ENCODE peak calls at places on chromosomes 5 and 9, in four cellular contexts. D is trophoblast cell; I is SJSA1; L is naive thymus-derived CD4-positive, alpha-beta T cell. F is an unnamed sample. For H3K36me3, the result is how much of the 10 kb centered on the place peaks cover.

GRCh38 chr9:2024888-2025781 is 10.0 kb downstream of the SMARCA2 start:
- DNase-seq in D (no peak), I (no peak), L (no peak), F (no peak)

GRCh38 chr5:61675015-61675692 is 343.1 kb downstream of the ZSWIM6 start:
- DNase-seq in D (no peak), I (no peak), L (no peak), F (no peak)

GRCh38 chr5:150766265-150766664 is 7.4 kb upstream of the DCTN4 start:
- DNase-seq in D (no peak), I (no peak), L (no peak), F (no peak)

GRCh38 chr9:137138058-137138697 is 776 bp upstream of the GRIN1 start:
- DNase-seq in D (no peak), I (peak), L (no peak), F (no peak)

GRCh38 chr5:115396079-115396478 is 99.6 kb upstream of the CCDC112 start:
- DNase-seq in D (peak), I (no peak), L (no peak), F (no peak)

GRCh38 chr5:151184316-151185042 is 26.9 kb upstream of the ANXA6 start:
- DNase-seq in D (no peak), I (peak), L (no peak), F (no peak)

GRCh38 chr5:119397518-119398380 is 41.9 kb downstream of the TNFAIP8 start:
- DNase-seq in D (peak), I (no peak), L (no peak), F (no peak)

GRCh38 chr5:174935854-174936474 is 211.6 kb downstream of the MSX2 start:
- DNase-seq in D (peak), I (peak), L (peak), F (peak)

GRCh38 chr9:125966959-125967711 is 220.0 kb downstream of the PBX3 start:
- DNase-seq in D (no peak), I (no peak), L (no peak), F (no peak)

GRCh38 chr5:110255194-110255593 is 471.3 kb downstream of the TMEM232 start:
- DNase-seq in D (no peak), I (no peak), L (no peak), F (no peak)

GRCh38 chr5:90866333-90866732 is 307.7 kb downstream of the ADGRV1 start:
- DNase-seq in D (peak), I (no peak), L (peak), F (no peak)

GRCh38 chr5:102865510-102866314 is 110.6 kb downstream of the PAM start:
- DNase-seq in D (peak), I (peak), L (peak), F (peak)

GRCh38 chr5:86461169-86461956 is 156.4 kb upstream of the COX7C start:
- DNase-seq in D (no peak), I (no peak), L (no peak), F (no peak)

GRCh38 chr5:180804129-180804601 is 1.6 kb upstream of the MGAT1 start:
- DNase-seq in D (no peak), I (peak), L (no peak), F (no peak)

GRCh38 chr9:137387034-137387890 is 35.7 kb downstream of the EXD3 start:
- DNase-seq in D (no peak), I (no peak), L (peak), F (no peak)

GRCh38 chr5:169745441-169746146 is 108.5 kb downstream of the DOCK2 start:
- DNase-seq in D (peak), I (peak), L (no peak), F (no peak)

GRCh38 chr9:128142061-128142460 is 7.2 kb upstream of the LCN2 start:
- DNase-seq in D (no peak), I (no peak), L (peak), F (no peak)

GRCh38 chr5:76257897-76258296 is 145.2 kb upstream of the IQGAP2 start:
- DNase-seq in D (no peak), I (no peak), L (no peak), F (no peak)

GRCh38 chr5:176884571-176884890 is 14.6 kb downstream of the HK3 start:
- DNase-seq in D (no peak), I (no peak), L (no peak), F (no peak)

GRCh38 chr9:7259544-7260241 is 501.9 kb downstream of the KDM4C start:
- DNase-seq in D (peak), I (no peak), L (no peak), F (no peak)

GRCh38 chr5:136212252-136212721 is 19.3 kb upstream of the SMIM32 start:
- DNase-seq in D (peak), I (peak), L (peak), F (peak)

GRCh38 chr5:167639761-167640160 is 651.7 kb upstream of the WWC1 start:
- DNase-seq in D (peak), I (no peak), L (no peak), F (no peak)

GRCh38 chr9:92564479-92564878 is 28.7 kb upstream of the ECM2 start:
- DNase-seq in D (no peak), I (no peak), L (no peak), F (no peak)

GRCh38 chr5:7763621-7764072 is 87.3 kb downstream of the CFAP90 start:
- DNase-seq in D (no peak), I (no peak), L (no peak), F (no peak)

GRCh38 chr9:93978498-93978897 is 23.3 kb upstream of the BARX1 start:
- DNase-seq in D (no peak), I (no peak), L (no peak), F (no peak)

GRCh38 chr5:146793709-146794108 is 84.8 kb downstream of the PPP2R2B start:
- DNase-seq in D (no peak), I (no peak), L (no peak), F (no peak)

DNA sequence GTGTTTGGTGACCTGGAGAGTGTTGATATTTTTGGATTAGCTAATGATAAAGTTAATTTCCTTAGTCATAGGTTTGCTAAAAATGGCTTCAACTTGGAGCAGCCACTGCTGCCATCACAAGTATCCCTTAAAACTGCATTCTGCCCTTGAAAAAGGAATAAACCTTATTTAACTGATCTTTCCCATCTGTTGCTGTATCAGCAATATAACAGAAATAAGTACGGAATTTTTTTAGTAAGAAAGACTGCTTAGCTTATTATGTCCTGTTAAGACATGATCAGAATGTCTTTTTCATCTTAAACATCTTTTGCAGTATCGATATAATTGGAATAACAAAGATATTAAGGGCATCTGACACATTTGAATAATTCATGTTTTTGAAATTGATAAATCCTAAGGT is 75.7 kb downstream of the LNPEP start:
- DNase-seq in D (no peak), I (no peak), L (no peak), F (no peak)
- H3K36me3 ChIP-seq in D (under half), I (under half), L (under half), F (under half)

GRCh38 chr9:32918628-32919027 is 82.8 kb downstream of the APTX start:
- DNase-seq in D (no peak), I (no peak), L (no peak), F (no peak)
- H3K36me3 ChIP-seq in D (under half), I (under half), L (under half), F (under half)

GRCh38 chr5:41882765-41883164 is 12.5 kb upstream of the OXCT1 start:
- DNase-seq in D (no peak), I (no peak), L (no peak), F (no peak)
- H3K36me3 ChIP-seq in D (under half), I (under half), L (under half), F (under half)

GRCh38 chr9:131475956-131476776 is 26.6 kb upstream of the POMT1 start:
- DNase-seq in D (no peak), I (no peak), L (no peak), F (peak)
- H3K36me3 ChIP-seq in D (half or more), I (half or more), L (half or more), F (half or more)